ENCODE peak calls at places on chromosomes 1 and 21, in four cellular contexts. P is fibroblast of lung, A is left lung, C is neuronal stem cell. H is an unnamed sample. For H3K36me3, the result is how much of the 10 kb centered on the place peaks cover.

GRCh38 chr1:220775238-220775853 is 11.4 kb upstream of the MTARC1 start:
- DNase-seq in A (no peak), P (no peak), C (no peak), H (peak)

GRCh38 chr1:54312874-54313316 is 93.3 kb downstream of the SSBP3 start:
- DNase-seq in A (peak), P (peak), C (no peak), H (no peak)

GRCh38 chr1:219330669-219331068 is 157.0 kb downstream of the LYPLAL1 start:
- DNase-seq in P (no peak), C (no peak), A (no peak), H (no peak)

GRCh38 chr1:78254517-78254916 is 208.8 kb downstream of the GIPC2 start:
- DNase-seq in P (peak), C (no peak), A (no peak), H (no peak)

GRCh38 chr1:91798241-91798648 is 87.7 kb downstream of the TGFBR3 start:
- DNase-seq in A (no peak), P (no peak), C (no peak), H (no peak)

GRCh38 chr1:230365723-230366307 is 60.3 kb downstream of the PGBD5 start:
- DNase-seq in A (no peak), C (no peak), P (no peak), H (no peak)

GRCh38 chr21:34891610-34891943 is 157.5 kb downstream of the RUNX1 start:
- DNase-seq in A (no peak), P (no peak), C (no peak), H (no peak)

GRCh38 chr1:226980565-226981385 is 40.7 kb downstream of the COQ8A start:
- DNase-seq in P (no peak), C (no peak), A (no peak), H (peak)

GRCh38 chr1:119080586-119080985 is 59.9 kb downstream of the WARS2 start:
- DNase-seq in C (no peak), A (peak), P (peak), H (peak)

GRCh38 chr1:246753670-246754535 is 29.7 kb downstream of the SCCPDH start:
- DNase-seq in P (peak), A (no peak), C (peak), H (peak)

GRCh38 chr1:67476006-67476482 is 45.8 kb upstream of the SERBP1 start:
- DNase-seq in A (no peak), P (no peak), C (no peak), H (no peak)

GRCh38 chr1:227793079-227793947 is 22.2 kb upstream of the PRSS38 start:
- DNase-seq in P (no peak), C (no peak), A (no peak), H (no peak)

GRCh38 chr1:196608401-196609113 is at the start of gene KCNT2:
- DNase-seq in A (peak), C (peak), P (peak), H (peak)

GRCh38 chr1:159992161-159992560 is 38.1 kb upstream of the SLAMF9 start:
- DNase-seq in A (no peak), P (no peak), C (no peak), H (no peak)

GRCh38 chr1:40901886-40902633 is 39.9 kb upstream of the CITED4 start:
- DNase-seq in P (peak), C (no peak), A (no peak), H (no peak)

GRCh38 chr1:185732941-185733340 is 1.2 kb upstream of the HMCN1 start:
- DNase-seq in A (no peak), P (no peak), C (no peak), H (no peak)

GRCh38 chr1:65881070-65881594 is 88.4 kb downstream of the PDE4B start:
- DNase-seq in P (peak), A (no peak), C (no peak), H (no peak)

GRCh38 chr1:24952413-24952841 is 22.4 kb upstream of the RUNX3 start:
- DNase-seq in A (no peak), P (no peak), C (no peak), H (no peak)

GRCh38 chr1:41728403-41729202 is 190.1 kb downstream of the HIVEP3 start:
- DNase-seq in A (peak), C (no peak), P (no peak), H (no peak)

GRCh38 chr1:28613175-28613574 is 21.1 kb downstream of the RAB42 start:
- DNase-seq in A (no peak), P (no peak), C (no peak), H (no peak)
- H3K36me3 ChIP-seq in A (half or more), P (under half), C (half or more), H (under half)

DNA sequence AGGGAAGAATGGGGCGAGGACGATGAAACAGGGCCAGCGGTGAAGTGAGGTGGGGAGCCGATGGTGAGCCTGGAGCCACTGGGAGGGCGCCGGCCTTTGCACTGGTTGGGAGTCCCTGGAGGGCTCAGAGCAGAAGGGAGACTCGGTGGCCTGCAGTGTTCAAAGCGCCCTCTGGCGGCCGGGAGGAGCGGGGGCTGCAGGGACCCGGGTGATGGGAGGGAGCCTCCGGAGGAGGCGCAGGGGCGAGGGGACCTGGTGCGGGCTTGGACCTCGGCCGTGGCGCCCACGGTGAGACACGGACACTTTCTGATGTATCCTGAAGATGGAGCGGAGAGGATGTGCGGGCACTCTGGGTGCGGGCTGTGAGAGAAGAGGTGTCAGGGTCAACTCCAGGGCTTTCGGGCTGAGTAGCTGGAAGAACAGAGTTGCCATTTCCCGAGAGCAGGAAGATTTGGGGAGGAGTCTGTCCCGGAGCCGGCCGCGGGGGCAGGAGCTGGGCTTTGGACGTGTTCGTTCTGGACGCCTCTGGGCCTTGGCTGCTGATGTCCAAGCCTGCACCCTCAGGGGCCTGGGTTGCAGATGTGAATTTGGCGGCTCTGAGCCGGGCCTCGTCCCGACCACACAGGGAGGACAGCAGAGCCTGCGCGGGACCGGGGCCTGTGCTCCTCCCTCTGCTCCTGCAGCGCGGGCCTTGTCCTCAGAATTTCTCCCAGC is 29.7 kb downstream of the HEYL start:
- DNase-seq in C (peak), P (peak), A (peak), H (peak)
- H3K4me3 ChIP-seq in C (peak), P (no peak), A (no peak), H (peak)

GRCh38 chr1:12537906-12538461 is 80.0 kb downstream of the DHRS3 start:
- DNase-seq in P (no peak), C (no peak), A (no peak), H (no peak)
- H3K36me3 ChIP-seq in P (under half), C (under half), A (under half), H (under half)

GRCh38 chr1:108533351-108534083 is 26.4 kb upstream of the EEIG2 start:
- DNase-seq in C (no peak), P (no peak), A (no peak), H (peak)

GRCh38 chr1:108531429-108531828 is 28.5 kb upstream of the EEIG2 start:
- DNase-seq in A (no peak), P (no peak), C (no peak), H (no peak)

GRCh38 chr1:108534748-108535147 is 25.2 kb upstream of the EEIG2 start:
- DNase-seq in A (no peak), C (no peak), P (no peak), H (no peak)

GRCh38 chr1:108527837-108528236 is 32.1 kb upstream of the EEIG2 start:
- DNase-seq in A (no peak), P (no peak), C (no peak), H (no peak)

GRCh38 chr1:108532730-108533129 is 27.2 kb upstream of the EEIG2 start:
- DNase-seq in A (no peak), P (no peak), C (no peak), H (no peak)
- H3K4me3 ChIP-seq in A (no peak), P (no peak), C (no peak), H (no peak)

H was measured in H7.